ENCODE peak calls at places on chromosomes 12 and 14, in five cellular contexts. R is activated CD8-positive, alpha-beta T cell treated with anti-CD3 and anti-CD28 coated beads for 36 hours; O is lower lobe of right lung; N is GM06990; H is RWPE1. X is an unnamed sample.

GRCh38 chr12:115423546-115423987 is 739.6 kb upstream of the TBX3 start:
- DNase-seq in R (no peak), N (no peak), H (no peak), O (no peak), X (no peak)

GRCh38 chr12:72432037-72432604 is 160.0 kb downstream of the TRHDE start:
- DNase-seq in H (no peak), N (no peak), O (no peak), R (no peak), X (no peak)

GRCh38 chr12:106975098-106975497 is 11.8 kb downstream of the MTERF2 start:
- DNase-seq in O (no peak), N (no peak), H (no peak), R (no peak), X (no peak)

GRCh38 chr14:72608391-72609204 is 285.3 kb downstream of the DPF3 start:
- DNase-seq in O (no peak), H (peak), N (no peak), R (no peak), X (no peak)

GRCh38 chr12:92270501-92270900 is 124.9 kb upstream of the BTG1 start:
- DNase-seq in N (no peak), O (no peak), R (no peak), H (no peak), X (no peak)

GRCh38 chr12:67388331-67389163 is 119.4 kb downstream of the CAND1 start:
- DNase-seq in N (no peak), H (no peak), O (no peak), R (peak), X (no peak)

GRCh38 chr12:28409892-28410291 is 219.6 kb downstream of the CCDC91 start:
- DNase-seq in H (no peak), N (no peak), R (no peak), O (no peak), X (no peak)

GRCh38 chr12:79635676-79636075 is 55.1 kb downstream of the PAWR start:
- DNase-seq in H (peak), O (no peak), N (no peak), R (no peak), X (no peak)

GRCh38 chr12:121781751-121782615 is 11.5 kb downstream of the RHOF start:
- DNase-seq in H (no peak), O (no peak), R (peak), N (peak), X (peak)

GRCh38 chr12:457676-458075 is 2.1 kb upstream of the B4GALNT3 start:
- DNase-seq in H (no peak), N (no peak), R (peak), O (no peak), X (no peak)

GRCh38 chr12:71627438-71628002 is 36.1 kb downstream of the ZFC3H1 start:
- DNase-seq in O (no peak), N (no peak), H (no peak), R (no peak), X (no peak)

GRCh38 chr12:6204533-6205143 is 4.4 kb downstream of the CD9 start:
- DNase-seq in R (peak), N (no peak), H (no peak), O (no peak), X (no peak)
- TF ChIP-seq CTCF in R (no peak), N (no peak), H (no peak), O (peak), X (no peak)

GRCh38 chr14:39680777-39681176 is 248.5 kb upstream of the FBXO33 start:
- DNase-seq in R (no peak), O (no peak), H (no peak), N (peak), X (no peak)

GRCh38 chr14:39683711-39684110 is 251.5 kb upstream of the FBXO33 start:
- DNase-seq in O (no peak), R (no peak), H (no peak), N (no peak), X (no peak)

GRCh38 chr14:39682000-39682399 is 249.8 kb upstream of the FBXO33 start:
- DNase-seq in H (no peak), O (no peak), R (no peak), N (no peak), X (no peak)

GRCh38 chr14:39682563-39682962 is 250.3 kb upstream of the FBXO33 start:
- DNase-seq in R (no peak), O (no peak), H (no peak), N (no peak), X (no peak)
- TF ChIP-seq CTCF in R (no peak), O (no peak), H (no peak), N (no peak), X (no peak)

DNA sequence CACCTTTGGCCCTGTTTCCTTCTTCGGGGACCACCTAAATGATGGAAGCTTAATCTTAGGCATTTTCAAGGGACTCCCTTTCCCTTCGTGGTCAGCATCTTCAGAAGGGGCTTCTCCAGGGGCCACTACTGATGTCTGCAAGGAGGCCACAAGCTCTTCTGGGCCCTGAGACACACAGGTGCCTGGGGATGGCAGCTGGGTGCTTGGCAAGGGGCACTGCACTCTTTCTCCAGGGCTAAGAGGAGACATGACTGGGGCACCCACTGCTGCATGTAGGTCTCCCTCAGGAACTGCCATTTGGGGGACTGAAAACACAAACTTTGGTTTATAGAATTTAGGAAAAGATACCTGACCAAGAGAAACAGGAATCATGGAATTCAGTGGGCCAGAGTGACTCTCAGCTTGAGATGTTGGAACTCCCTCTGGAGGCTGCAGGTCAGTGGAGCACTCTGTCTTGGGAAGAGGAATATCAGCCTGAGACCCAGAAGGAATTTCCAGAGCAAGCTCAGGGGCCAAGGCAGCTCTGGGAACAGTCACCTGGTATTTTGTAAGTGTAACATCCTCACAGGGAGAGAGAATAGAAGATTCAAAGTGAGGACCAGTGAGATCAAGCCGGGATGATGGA is 16.0 kb downstream of the PLD4 start:
- DNase-seq in N (no peak), O (no peak), R (no peak), H (no peak), X (no peak)
- TF ChIP-seq CTCF in N (no peak), O (no peak), R (no peak), H (no peak), X (no peak)

GRCh38 chr14:49879683-49880204 is 13.1 kb upstream of the ARF6 start:
- DNase-seq in H (no peak), O (peak), R (peak), N (peak), X (peak)
- TF ChIP-seq CTCF in H (peak), O (peak), R (peak), N (peak), X (peak)

GRCh38 chr12:126144603-126145002 is 1079.4 kb downstream of the AACS start:
- DNase-seq in N (no peak), H (no peak), O (no peak), R (no peak), X (no peak)

GRCh38 chr12:126139355-126139754 is 1074.1 kb downstream of the AACS start:
- DNase-seq in R (no peak), N (no peak), H (no peak), O (no peak), X (no peak)
- TF ChIP-seq CTCF in R (peak), N (no peak), H (no peak), O (no peak), X (no peak)

GRCh38 chr14:101362529-101363260 is 198.6 kb upstream of the DIO3 start:
- DNase-seq in H (no peak), R (no peak), O (no peak), N (no peak), X (no peak)
- TF ChIP-seq CTCF in H (no peak), R (no peak), O (no peak), N (no peak), X (no peak)

GRCh38 chr12:52506858-52507715 is 13.1 kb downstream of the KRT5 start:
- DNase-seq in H (no peak), R (no peak), O (no peak), N (no peak), X (no peak)
- TF ChIP-seq CTCF in H (peak), R (peak), O (peak), N (peak), X (peak)

GRCh38 chr12:94459773-94460593 is at the start of gene CEP83:
- DNase-seq in R (peak), O (peak), N (peak), H (peak), X (peak)
- TF ChIP-seq CTCF in R (no peak), O (no peak), N (no peak), H (no peak), X (no peak)

GRCh38 chr14:80862983-80863382 is 78.6 kb downstream of the CEP128 start:
- DNase-seq in O (no peak), R (no peak), N (no peak), H (no peak), X (no peak)
- TF ChIP-seq CTCF in O (no peak), R (peak), N (peak), H (peak), X (no peak)

X was measured in CD14-positive monocyte.